ENCODE peak calls at places on chromosomes 5 and 9, in ten cellular contexts. One of them, this sample, is unnamed.

GRCh38 chr5:179259731-179260323 is 85.4 kb downstream of the ADAMTS2 start:
- DNase-seq in GM23338: no peak
- DNase-seq in hepatocyte: peak; percentile 3
- DNase-seq in ovary: no peak
- DNase-seq in OCI-LY7: no peak
- DNase-seq in CD8-positive, alpha-beta T cell: no peak
- DNase-seq in prostate gland: no peak
- DNase-seq in K562: no peak
- DNase-seq in AG04450: no peak
- DNase-seq in A549: no peak
- DNase-seq in this sample: no peak

GRCh38 chr5:34658023-34658422 is 1.9 kb downstream of the RAI14 start:
- DNase-seq in GM23338: peak; percentile 38
- DNase-seq in hepatocyte: peak; percentile 21
- DNase-seq in ovary: no peak
- DNase-seq in OCI-LY7: no peak
- DNase-seq in CD8-positive, alpha-beta T cell: no peak
- DNase-seq in prostate gland: no peak
- DNase-seq in K562: no peak
- DNase-seq in AG04450: no peak
- DNase-seq in A549: peak; percentile 82
- DNase-seq in this sample: peak; percentile 44

GRCh38 chr5:125198270-125198974 is 452.0 kb upstream of the ZNF608 start:
- DNase-seq in GM23338: no peak
- DNase-seq in hepatocyte: peak; percentile 90
- DNase-seq in ovary: peak; percentile 44
- DNase-seq in OCI-LY7: peak; percentile 47
- DNase-seq in CD8-positive, alpha-beta T cell: no peak
- DNase-seq in prostate gland: peak; percentile 74
- DNase-seq in K562: no peak
- DNase-seq in AG04450: peak; percentile 56
- DNase-seq in A549: no peak
- DNase-seq in this sample: peak; percentile 63

GRCh38 chr9:87445646-87446045 is 52.0 kb upstream of the DAPK1 start:
- DNase-seq in GM23338: peak; percentile 76
- DNase-seq in hepatocyte: peak; percentile 44
- DNase-seq in ovary: no peak
- DNase-seq in OCI-LY7: peak; percentile 74
- DNase-seq in CD8-positive, alpha-beta T cell: no peak
- DNase-seq in prostate gland: no peak
- DNase-seq in K562: peak; percentile 74
- DNase-seq in AG04450: no peak
- DNase-seq in A549: peak; percentile 60
- DNase-seq in this sample: peak; percentile 5

GRCh38 chr9:89022071-89022721 is 30.9 kb downstream of the S1PR3 start:
- DNase-seq in GM23338: peak; percentile 23
- DNase-seq in hepatocyte: peak; percentile 47
- DNase-seq in ovary: peak; percentile 42
- DNase-seq in OCI-LY7: no peak
- DNase-seq in CD8-positive, alpha-beta T cell: no peak
- DNase-seq in prostate gland: peak; percentile 81
- DNase-seq in K562: no peak
- DNase-seq in AG04450: no peak
- DNase-seq in A549: no peak
- DNase-seq in this sample: peak; percentile 2

GRCh38 chr9:83062653-83063527 is at the start of gene RASEF:
- DNase-seq in GM23338: peak; percentile 88
- DNase-seq in hepatocyte: peak; percentile 85
- DNase-seq in ovary: peak; percentile 19
- DNase-seq in OCI-LY7: no peak
- DNase-seq in CD8-positive, alpha-beta T cell: no peak
- DNase-seq in prostate gland: peak; percentile 70
- DNase-seq in K562: no peak
- DNase-seq in AG04450: no peak
- DNase-seq in A549: peak; percentile 62
- DNase-seq in this sample: no peak

GRCh38 chr5:108084105-108084504 is 297.8 kb downstream of the FBXL17 start:
- DNase-seq in GM23338: no peak
- DNase-seq in hepatocyte: no peak
- DNase-seq in ovary: no peak
- DNase-seq in OCI-LY7: no peak
- DNase-seq in CD8-positive, alpha-beta T cell: no peak
- DNase-seq in prostate gland: no peak
- DNase-seq in K562: no peak
- DNase-seq in AG04450: peak; percentile 1
- DNase-seq in A549: no peak
- DNase-seq in this sample: no peak

GRCh38 chr5:36664762-36665161 is 58.4 kb downstream of the SLC1A3 start:
- DNase-seq in GM23338: peak; percentile 43
- DNase-seq in hepatocyte: peak; percentile 28
- DNase-seq in ovary: no peak
- DNase-seq in OCI-LY7: no peak
- DNase-seq in CD8-positive, alpha-beta T cell: no peak
- DNase-seq in prostate gland: no peak
- DNase-seq in K562: no peak
- DNase-seq in AG04450: no peak
- DNase-seq in A549: no peak
- DNase-seq in this sample: no peak

GRCh38 chr9:115008536-115008935 is 78.1 kb upstream of the TNFSF8 start:
- DNase-seq in GM23338: no peak
- DNase-seq in hepatocyte: peak; percentile 66
- DNase-seq in ovary: no peak
- DNase-seq in OCI-LY7: no peak
- DNase-seq in CD8-positive, alpha-beta T cell: no peak
- DNase-seq in prostate gland: no peak
- DNase-seq in K562: no peak
- DNase-seq in AG04450: peak; percentile 69
- DNase-seq in A549: peak; percentile 33
- DNase-seq in this sample: peak; percentile 87

GRCh38 chr9:74122229-74122628 is 374.9 kb upstream of the RORB start:
- DNase-seq in GM23338: no peak
- DNase-seq in hepatocyte: no peak
- DNase-seq in ovary: no peak
- DNase-seq in OCI-LY7: no peak
- DNase-seq in CD8-positive, alpha-beta T cell: no peak
- DNase-seq in prostate gland: no peak
- DNase-seq in K562: no peak
- DNase-seq in AG04450: no peak
- DNase-seq in A549: no peak
- DNase-seq in this sample: no peak

GRCh38 chr5:81165493-81166119 is 67.5 kb upstream of the CKMT2 start:
- DNase-seq in GM23338: peak; percentile 90
- DNase-seq in hepatocyte: peak; percentile 81
- DNase-seq in ovary: peak; percentile 68
- DNase-seq in OCI-LY7: peak; percentile 57
- DNase-seq in CD8-positive, alpha-beta T cell: peak; percentile 20
- DNase-seq in prostate gland: peak; percentile 40
- DNase-seq in K562: peak; percentile 68
- DNase-seq in AG04450: peak; percentile 29
- DNase-seq in A549: peak; percentile 69
- DNase-seq in this sample: peak; percentile 52

GRCh38 chr5:107272954-107273353 is 397.8 kb downstream of the EFNA5 start:
- DNase-seq in GM23338: no peak
- DNase-seq in hepatocyte: no peak
- DNase-seq in ovary: no peak
- DNase-seq in OCI-LY7: no peak
- DNase-seq in CD8-positive, alpha-beta T cell: no peak
- DNase-seq in prostate gland: no peak
- DNase-seq in K562: no peak
- DNase-seq in AG04450: no peak
- DNase-seq in A549: no peak
- DNase-seq in this sample: no peak

GRCh38 chr9:17135578-17135904 is 701 bp downstream of the CNTLN start:
- DNase-seq in GM23338: peak; percentile 66
- DNase-seq in hepatocyte: no peak
- DNase-seq in ovary: no peak
- DNase-seq in OCI-LY7: no peak
- DNase-seq in CD8-positive, alpha-beta T cell: no peak
- DNase-seq in prostate gland: peak; percentile 18
- DNase-seq in K562: no peak
- DNase-seq in AG04450: no peak
- DNase-seq in A549: no peak
- DNase-seq in this sample: no peak
- H3K4me3 ChIP-seq in GM23338: peak overlapping the region; percentile 81
- H3K4me3 ChIP-seq in hepatocyte: peak overlapping the region; percentile 77
- H3K4me3 ChIP-seq in ovary: peak overlapping the region; percentile 84
- H3K4me3 ChIP-seq in OCI-LY7: no peak overlapping the region
- H3K4me3 ChIP-seq in CD8-positive, alpha-beta T cell: no peak overlapping the region
- H3K4me3 ChIP-seq in prostate gland: peak overlapping the region; percentile 89
- H3K4me3 ChIP-seq in K562: no peak overlapping the region
- H3K4me3 ChIP-seq in AG04450: peak overlapping the region; percentile 85
- H3K4me3 ChIP-seq in A549: peak overlapping the region; percentile 95
- H3K4me3 ChIP-seq in this sample: peak overlapping the region; percentile 87

DNA sequence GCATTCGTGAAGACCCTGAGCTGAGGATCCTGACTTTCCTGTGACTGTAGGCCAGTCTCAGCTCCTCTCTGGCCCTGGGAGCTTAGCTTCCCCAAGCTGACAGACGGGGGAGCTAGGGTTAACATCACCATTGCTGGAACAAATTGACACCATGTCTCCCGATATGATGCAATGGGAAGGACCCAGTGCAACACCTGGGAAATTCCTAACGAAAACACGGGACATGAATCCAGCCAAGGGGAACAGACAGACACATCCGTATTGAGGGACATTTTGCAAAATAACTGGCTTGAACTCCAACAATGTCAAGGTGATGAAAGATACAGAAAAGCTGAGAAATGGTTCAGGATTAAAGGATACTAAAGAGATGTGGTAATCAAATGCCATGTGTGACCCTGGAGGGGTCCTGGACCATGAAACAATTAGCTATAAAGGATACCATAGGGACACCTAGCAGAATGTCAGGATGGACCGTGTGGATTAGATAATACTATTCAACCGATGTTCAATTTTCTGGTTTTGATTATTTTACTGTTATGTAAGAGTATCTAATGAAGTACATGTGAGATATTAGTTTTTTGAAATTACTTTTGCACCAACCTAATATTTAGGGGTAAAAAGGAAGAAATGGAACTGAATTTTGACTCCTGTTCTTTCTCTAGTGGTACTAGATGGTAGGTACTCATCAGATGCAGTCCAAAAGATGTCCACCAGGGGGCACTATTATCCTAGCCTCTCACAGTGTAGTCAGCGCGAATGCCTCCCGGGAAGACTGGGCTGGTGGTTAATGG is 52.7 kb downstream of the NDST1 start:
- DNase-seq in GM23338: peak; percentile 96
- DNase-seq in hepatocyte: peak; percentile 93
- DNase-seq in ovary: peak; percentile 80
- DNase-seq in OCI-LY7: peak; percentile 87
- DNase-seq in CD8-positive, alpha-beta T cell: peak; percentile 68
- DNase-seq in prostate gland: peak; percentile 91
- DNase-seq in K562: peak; percentile 90
- DNase-seq in AG04450: peak; percentile 67
- DNase-seq in A549: peak; percentile 92
- DNase-seq in this sample: peak; percentile 76
- TF ChIP-seq CTCF in GM23338: peak; percentile 92
- TF ChIP-seq CTCF in hepatocyte: peak; percentile 82
- TF ChIP-seq CTCF in ovary: peak; percentile 94
- TF ChIP-seq CTCF in OCI-LY7: peak; percentile 95
- TF ChIP-seq CTCF in CD8-positive, alpha-beta T cell: peak; percentile 92
- TF ChIP-seq CTCF in prostate gland: peak; percentile 93
- TF ChIP-seq CTCF in K562: peak; percentile 78
- TF ChIP-seq CTCF in AG04450: peak; percentile 87
- TF ChIP-seq CTCF in A549: peak; percentile 93
- TF ChIP-seq CTCF in this sample: peak; percentile 89

DNA sequence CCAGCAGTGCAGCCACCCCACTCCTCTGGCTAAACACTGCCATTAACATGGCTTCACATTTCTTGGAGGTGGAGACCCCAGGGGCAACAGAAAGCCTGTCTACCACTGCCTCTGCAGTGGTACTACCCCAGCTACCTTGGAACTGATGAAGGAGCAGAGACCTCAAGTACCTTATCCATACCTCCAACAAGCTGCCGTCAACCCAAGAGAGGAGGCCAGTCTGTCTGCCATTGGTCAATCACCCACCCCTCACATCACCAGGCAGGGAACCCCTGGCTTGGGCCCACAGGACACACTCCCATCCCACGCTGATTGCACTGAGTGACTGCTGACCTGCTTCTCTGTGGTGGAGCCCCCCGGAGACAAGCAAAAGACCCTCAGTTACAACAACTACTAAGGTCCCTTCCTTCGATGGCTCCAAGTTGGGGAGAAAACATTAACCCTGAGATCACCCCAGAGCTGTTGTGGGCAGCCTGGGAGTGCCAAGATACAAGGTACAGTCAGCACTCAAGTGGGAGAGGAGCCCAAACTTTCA is 5.6 kb downstream of the IFNA14 start:
- DNase-seq in GM23338: no peak
- DNase-seq in hepatocyte: no peak
- DNase-seq in ovary: no peak
- DNase-seq in OCI-LY7: no peak
- DNase-seq in CD8-positive, alpha-beta T cell: no peak
- DNase-seq in prostate gland: no peak
- DNase-seq in K562: no peak
- DNase-seq in AG04450: no peak
- DNase-seq in A549: no peak
- DNase-seq in this sample: no peak
- H3K4me3 ChIP-seq in GM23338: no peak overlapping the region
- H3K4me3 ChIP-seq in hepatocyte: no peak overlapping the region
- H3K4me3 ChIP-seq in ovary: no peak overlapping the region
- H3K4me3 ChIP-seq in OCI-LY7: no peak overlapping the region
- H3K4me3 ChIP-seq in CD8-positive, alpha-beta T cell: no peak overlapping the region
- H3K4me3 ChIP-seq in prostate gland: no peak overlapping the region
- H3K4me3 ChIP-seq in K562: no peak overlapping the region
- H3K4me3 ChIP-seq in AG04450: no peak overlapping the region
- H3K4me3 ChIP-seq in A549: no peak overlapping the region
- H3K4me3 ChIP-seq in this sample: no peak overlapping the region

GRCh38 chr5:51961154-51961562 is 577.9 kb downstream of the ISL1 start:
- DNase-seq in GM23338: peak; percentile 12
- DNase-seq in hepatocyte: no peak
- DNase-seq in ovary: no peak
- DNase-seq in OCI-LY7: no peak
- DNase-seq in CD8-positive, alpha-beta T cell: no peak
- DNase-seq in prostate gland: no peak
- DNase-seq in K562: no peak
- DNase-seq in AG04450: no peak
- DNase-seq in A549: no peak
- DNase-seq in this sample: no peak
- TF ChIP-seq CTCF in GM23338: no peak
- TF ChIP-seq CTCF in hepatocyte: no peak
- TF ChIP-seq CTCF in ovary: no peak
- TF ChIP-seq CTCF in OCI-LY7: peak; percentile 0
- TF ChIP-seq CTCF in CD8-positive, alpha-beta T cell: no peak
- TF ChIP-seq CTCF in prostate gland: no peak
- TF ChIP-seq CTCF in K562: no peak
- TF ChIP-seq CTCF in AG04450: no peak
- TF ChIP-seq CTCF in A549: no peak
- TF ChIP-seq CTCF in this sample: no peak

This sample was measured in AG10803.